ENCODE peak calls at places on chromosomes 12 and 14, in five cellular contexts. T is H7, O is aorta, H is ovary, Q is fibroblast of the aortic adventitia. M is an unnamed sample.

GRCh38 chr14:74346341-74346740 is 1.9 kb upstream of the VRTN start:
- DNase-seq in Q (no peak), O (no peak), T (no peak), H (no peak), M (no peak)

GRCh38 chr14:104979758-104980591 is 1.8 kb upstream of the AHNAK2 start:
- DNase-seq in O (peak), T (no peak), Q (peak), H (no peak), M (no peak)

GRCh38 chr12:85468356-85469157 is 188.5 kb downstream of the ALX1 start:
- DNase-seq in H (peak), Q (peak), T (peak), O (no peak), M (peak)

GRCh38 chr14:68659021-68659931 is 133.6 kb downstream of the ZFP36L1 start:
- DNase-seq in H (peak), Q (no peak), O (no peak), T (no peak), M (no peak)

GRCh38 chr14:68794856-68795601 is 2.2 kb upstream of the ZFP36L1 start:
- DNase-seq in T (peak), H (peak), Q (peak), O (peak), M (peak)

GRCh38 chr12:103423061-103423473 is 72.7 kb downstream of the C12orf42 start:
- DNase-seq in T (no peak), H (no peak), O (no peak), Q (no peak), M (no peak)

GRCh38 chr12:16606201-16606849 is 363 bp upstream of the LMO3 start:
- DNase-seq in O (peak), H (peak), T (peak), Q (peak), M (no peak)

GRCh38 chr12:18808221-18808620 is 70.3 kb downstream of the CAPZA3 start:
- DNase-seq in O (no peak), H (no peak), T (no peak), Q (no peak), M (no peak)

GRCh38 chr12:67442347-67442841 is 173.2 kb downstream of the CAND1 start:
- DNase-seq in O (peak), T (no peak), Q (no peak), H (no peak), M (no peak)

GRCh38 chr14:38016497-38016896 is 191.2 kb upstream of the SSTR1 start:
- DNase-seq in T (no peak), H (no peak), Q (no peak), O (no peak), M (no peak)

GRCh38 chr12:32561931-32562341 is 117.2 kb upstream of the DNM1L start:
- DNase-seq in H (peak), T (no peak), O (no peak), Q (no peak), M (no peak)

GRCh38 chr12:2161478-2161877 is 108.7 kb downstream of the CACNA1C start:
- DNase-seq in H (peak), O (peak), Q (peak), T (no peak), M (no peak)

DNA sequence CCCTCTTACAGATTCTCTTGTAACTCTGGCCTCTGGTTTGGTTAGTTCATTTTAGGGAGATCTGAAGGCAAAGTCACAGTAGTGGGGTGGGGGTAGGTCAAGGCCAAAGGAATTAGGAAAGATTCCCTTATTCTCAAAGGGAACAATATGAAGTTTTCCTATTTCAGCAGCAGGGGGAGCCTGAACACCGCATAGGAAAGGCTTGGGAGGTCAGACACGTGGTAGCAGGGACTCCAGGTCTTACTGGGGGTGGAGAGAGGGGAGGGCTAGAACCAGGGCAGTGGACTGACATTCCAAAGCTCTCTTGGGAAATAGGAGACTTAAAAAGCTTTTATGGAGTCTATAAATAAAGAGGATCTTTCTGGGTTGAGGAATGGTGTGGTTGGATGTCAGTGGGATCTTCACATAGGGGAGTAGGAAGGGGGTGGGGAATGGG is 1.3 kb downstream of the ZC3H10 start:
- DNase-seq in T (peak), H (peak), O (peak), Q (peak), M (peak)
- H3K4me3 ChIP-seq in T (no peak), H (peak), O (no peak), Q (peak), M (no peak)

GRCh38 chr12:120874547-120875245 is 29.5 kb downstream of the SPPL3 start:
- DNase-seq in Q (no peak), T (no peak), O (no peak), H (no peak), M (no peak)
- H3K4me3 ChIP-seq in Q (no peak), T (no peak), O (no peak), H (no peak), M (no peak)

DNA sequence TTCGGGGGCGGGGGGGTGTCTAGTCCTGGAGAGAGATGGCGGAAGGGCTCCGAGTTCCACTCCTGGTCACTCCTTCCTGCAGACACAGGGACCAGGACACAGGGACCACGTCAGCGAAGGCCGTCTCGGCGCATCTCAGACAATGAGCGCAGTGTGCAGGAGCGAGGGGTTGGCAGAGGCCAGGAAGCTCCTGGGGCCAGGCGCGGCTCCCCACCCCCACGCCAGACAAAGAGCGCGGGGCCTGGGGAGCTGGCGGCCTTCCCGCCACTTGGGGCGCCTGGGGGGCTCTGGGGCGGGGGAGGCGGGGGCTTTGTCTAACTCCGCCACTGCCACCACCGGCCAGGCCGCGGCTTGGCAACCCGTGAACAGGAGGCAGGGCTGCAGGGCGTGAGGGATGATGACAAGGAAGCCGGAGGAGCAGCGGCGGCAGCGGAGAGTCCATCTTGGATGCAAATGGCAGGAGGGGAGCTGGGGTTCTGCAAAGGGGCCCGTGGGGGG is 2.2 kb downstream of the CDK2AP1 start:
- DNase-seq in H (peak), T (peak), O (peak), Q (peak), M (peak)
- H3K4me3 ChIP-seq in H (peak), T (peak), O (peak), Q (peak), M (peak)

GRCh38 chr12:12784911-12785814 is at the start of gene APOLD1:
- DNase-seq in H (no peak), T (peak), O (no peak), Q (no peak), M (no peak)
- H3K4me3 ChIP-seq in H (peak), T (peak), O (peak), Q (peak), M (peak)

DNA sequence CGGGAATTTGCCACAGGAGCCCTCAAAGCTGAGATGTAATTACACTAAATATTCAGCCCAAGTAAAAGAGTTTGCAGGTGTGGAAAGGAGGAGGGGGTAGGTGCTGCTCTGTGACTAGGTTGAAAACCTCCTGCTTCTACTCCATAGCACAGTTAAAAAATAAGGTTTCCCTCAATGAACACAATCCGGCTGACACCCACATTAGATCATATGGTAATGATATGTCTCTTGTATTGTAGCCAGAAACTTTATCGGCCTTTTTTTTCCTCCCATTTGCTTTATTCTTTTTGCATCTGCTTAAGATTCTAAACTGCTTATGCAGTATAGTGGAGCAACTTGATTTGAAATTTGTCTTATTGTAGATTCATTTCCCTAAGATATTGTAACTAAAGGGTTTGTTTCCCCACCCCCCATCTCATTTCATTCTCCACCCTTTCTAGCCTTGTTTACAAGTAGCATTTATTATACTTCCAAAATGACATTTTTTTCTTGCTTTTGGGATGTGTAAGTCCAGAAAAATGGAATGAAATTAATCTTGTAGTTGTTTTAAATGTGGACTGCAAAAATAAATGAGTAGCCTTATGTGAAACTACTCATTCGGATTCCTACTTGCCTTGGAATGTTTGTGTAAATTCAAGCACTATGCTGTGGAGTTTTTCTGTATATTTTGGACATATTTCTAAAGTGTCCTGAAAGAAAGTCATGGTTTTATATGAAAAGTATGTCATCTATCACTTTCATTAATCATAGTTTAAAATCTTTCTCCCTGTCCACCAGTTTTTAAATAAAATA is at the start of gene DCN:
- DNase-seq in O (no peak), T (no peak), Q (peak), H (no peak), M (no peak)
- H3K4me3 ChIP-seq in O (no peak), T (no peak), Q (peak), H (peak), M (peak)

M was measured in AG09309.